ENCODE peak calls at places on chromosomes 13 and 19, in five cellular contexts. Q, O, Z, L and G are unnamed samples.
A peak's percentile ranks its signal among the peaks of the same experiment; 100 is the strongest.

GRCh38 chr13:87234981-87235380 is 436.2 kb upstream of the SLITRK5 start:
- DNase-seq in L (no peak), O (peak; percentile 76), Z (no peak), Q (no peak), G (no peak)

GRCh38 chr19:35843676-35844481 is 8.4 kb downstream of the NPHS1 start:
- DNase-seq in L (no peak), Q (no peak), Z (no peak), O (no peak), G (no peak)

GRCh38 chr19:8486661-8487136 is 15.7 kb downstream of the PRAM1 start:
- DNase-seq in Q (no peak), Z (no peak), O (no peak), L (no peak), G (no peak)

GRCh38 chr19:29837448-29837961 is 25.7 kb downstream of the CCNE1 start:
- DNase-seq in Z (no peak), L (peak; percentile 28), Q (peak; percentile 76), O (no peak), G (no peak)

GRCh38 chr13:80012281-80012680 is 328.6 kb downstream of the SPRY2 start:
- DNase-seq in L (no peak), O (peak; percentile 11), Q (no peak), Z (no peak), G (no peak)

GRCh38 chr19:33905473-33905936 is 108.8 kb downstream of the KCTD15 start:
- DNase-seq in Z (no peak), L (no peak), O (peak; percentile 16), Q (no peak), G (no peak)

GRCh38 chr19:2171349-2172145 is 7.8 kb downstream of the DOT1L start:
- DNase-seq in Q (peak; percentile 91), O (no peak), L (peak; percentile 71), Z (no peak), G (no peak)

GRCh38 chr19:44848805-44849457 is 2.8 kb downstream of the NECTIN2 start:
- DNase-seq in O (peak; percentile 9), Q (no peak), Z (no peak), L (no peak), G (no peak)

GRCh38 chr19:5863030-5863665 is 7.2 kb downstream of the FUT5 start:
- DNase-seq in Q (no peak), O (no peak), L (no peak), Z (no peak), G (no peak)

GRCh38 chr19:17703823-17704463 is 15.3 kb upstream of the MAP1S start:
- DNase-seq in Q (peak; percentile 71), L (peak; percentile 62), O (peak; percentile 70), Z (peak; percentile 35), G (no peak)

GRCh38 chr13:97116754-97117153 is 105.4 kb upstream of the MBNL2 start:
- DNase-seq in Q (no peak), L (no peak), Z (no peak), O (peak; percentile 78), G (no peak)

GRCh38 chr19:43224855-43225253 is 19.4 kb upstream of the PSG4 start:
- DNase-seq in O (no peak), L (no peak), Z (no peak), Q (no peak), G (no peak)

GRCh38 chr19:53977991-53978731 is 13.3 kb upstream of the CACNG6 start:
- DNase-seq in Z (no peak), L (no peak), Q (peak; percentile 59), O (peak; percentile 99), G (no peak)

GRCh38 chr13:81487151-81487550 is 1146.2 kb upstream of the SPRY2 start:
- DNase-seq in Q (no peak), Z (no peak), O (peak; percentile 44), L (no peak), G (no peak)

GRCh38 chr19:52535831-52536800 is 8.6 kb downstream of the ZNF808 start:
- DNase-seq in L (peak; percentile 86), Q (peak; percentile 87), Z (peak; percentile 69), O (peak; percentile 85), G (peak; percentile 96)

GRCh38 chr13:80428344-80429096 is 87.6 kb upstream of the SPRY2 start:
- DNase-seq in O (no peak), Q (no peak), Z (no peak), L (no peak), G (no peak)

GRCh38 chr13:112132619-112133018 is 65.7 kb downstream of the SOX1 start:
- DNase-seq in O (no peak), Q (no peak), Z (no peak), L (no peak), G (no peak)

GRCh38 chr19:7748171-7748570 is 837 bp upstream of the CD209 start:
- DNase-seq in L (no peak), Q (no peak), Z (no peak), O (no peak), G (no peak)

GRCh38 chr19:11164278-11164677 is 8.7 kb upstream of the SPC24 start:
- DNase-seq in Q (no peak), Z (no peak), O (no peak), L (no peak), G (no peak)

GRCh38 chr19:53102186-53102585 is 1.0 kb downstream of the ZNF160 start:
- DNase-seq in Q (no peak), L (no peak), O (no peak), Z (no peak), G (no peak)

GRCh38 chr19:3725640-3726310 is 17.6 kb downstream of the TJP3 start:
- DNase-seq in Q (no peak), L (no peak), Z (no peak), O (no peak), G (no peak)

GRCh38 chr13:106417467-106418110 is 117.9 kb downstream of the EFNB2 start:
- DNase-seq in Z (no peak), Q (no peak), L (no peak), O (no peak), G (no peak)

GRCh38 chr19:45506246-45506990 is 861 bp upstream of the VASP start:
- DNase-seq in L (peak; percentile 98), O (peak; percentile 94), Q (peak; percentile 99), Z (peak; percentile 88), G (peak; percentile 97)

GRCh38 chr13:73142091-73142490 is 83.3 kb downstream of the KLF5 start:
- DNase-seq in L (no peak), Q (no peak), Z (no peak), O (no peak), G (no peak)

GRCh38 chr19:4455742-4456565 is 1.6 kb downstream of the UBXN6 start:
- DNase-seq in Q (no peak), L (no peak), O (peak; percentile 84), Z (peak; percentile 50), G (no peak)

GRCh38 chr13:29428310-29428991 is 167.0 kb downstream of the SLC7A1 start:
- DNase-seq in Z (no peak), Q (no peak), L (no peak), O (no peak), G (no peak)

GRCh38 chr19:39788244-39788643 is 9.6 kb downstream of the LEUTX start:
- DNase-seq in Z (no peak), Q (no peak), O (no peak), L (no peak), G (no peak)

GRCh38 chr13:74064805-74065204 is 69.4 kb downstream of the KLF12 start:
- DNase-seq in Z (no peak), O (no peak), L (no peak), Q (no peak), G (no peak)

GRCh38 chr13:32538234-32538620 is 368 bp downstream of the N4BP2L2 start:
- DNase-seq in O (peak; percentile 60), Q (no peak), L (no peak), Z (no peak), G (no peak)

GRCh38 chr19:13408889-13409518 is 97.3 kb downstream of the CACNA1A start:
- DNase-seq in Q (no peak), Z (no peak), L (no peak), O (no peak), G (no peak)

GRCh38 chr19:31419871-31420430 is 70.7 kb upstream of the TSHZ3 start:
- DNase-seq in Q (no peak), O (no peak), Z (no peak), L (no peak), G (no peak)